ENCODE peak calls at places on chromosome 1, in seven cellular contexts. I is aorta, N is Panc1, M is head of caudate nucleus, P is NCI-H526 treated with DMSO at 0.1 percent for 48 hours, G is DMS153, K is myocyte. V is an unnamed sample.

GRCh38 chr1:13512472-13512871 is 1.3 kb downstream of the LRRC38 start:
- DNase-seq in I (no peak), N (no peak), M (no peak), P (no peak), G (no peak), K (no peak), V (no peak)

GRCh38 chr1:207004931-207005830 is 27.4 kb downstream of the C1orf116 start:
- DNase-seq in I (no peak), N (peak), M (peak), P (no peak), G (peak), K (peak), V (no peak)

GRCh38 chr1:2378441-2378851 is 12.9 kb downstream of the MORN1 start:
- DNase-seq in I (peak), N (no peak), M (no peak), P (peak), G (no peak), K (no peak), V (no peak)

GRCh38 chr1:84712288-84712874 is 22.1 kb upstream of the SSX2IP start:
- DNase-seq in I (no peak), N (peak), M (no peak), P (no peak), G (no peak), K (peak), V (no peak)

GRCh38 chr1:8121261-8122159 is 95.4 kb upstream of the ERRFI1 start:
- DNase-seq in I (peak), N (peak), M (no peak), P (no peak), G (peak), K (peak), V (no peak)

GRCh38 chr1:226646870-226647449 is 92.1 kb downstream of the ITPKB start:
- DNase-seq in I (peak), N (no peak), M (no peak), P (no peak), G (no peak), K (no peak), V (no peak)

GRCh38 chr1:179129702-179130473 is 48.0 kb downstream of the TOR3A start:
- DNase-seq in I (no peak), N (no peak), M (no peak), P (no peak), G (no peak), K (no peak), V (no peak)

GRCh38 chr1:229385853-229386456 is 43.1 kb upstream of the CCSAP start:
- DNase-seq in I (no peak), N (no peak), M (no peak), P (no peak), G (no peak), K (peak), V (no peak)

GRCh38 chr1:207962716-207963428 is 51.9 kb upstream of the CD34 start:
- DNase-seq in I (peak), N (no peak), M (peak), P (no peak), G (peak), K (no peak), V (no peak)

GRCh38 chr1:101394041-101394440 is 157.2 kb downstream of the S1PR1 start:
- DNase-seq in I (no peak), N (no peak), M (no peak), P (no peak), G (no peak), K (no peak), V (no peak)

GRCh38 chr1:201709564-201710295 is 119.2 kb upstream of the IPO9 start:
- DNase-seq in I (peak), N (peak), M (peak), P (no peak), G (no peak), K (peak), V (peak)

GRCh38 chr1:239308701-239309333 is 77.6 kb upstream of the CHRM3 start:
- DNase-seq in I (peak), N (peak), M (peak), P (no peak), G (no peak), K (peak), V (no peak)

V was measured in nucleus accumbens.